ENCODE peak calls at places on chromosomes 2 and 18, in six cellular contexts. X is GM12892, P is NB4, N is body of pancreas, O is GM12878, H is H54. T is an unnamed sample.

GRCh38 chr18:55489034-55489741 is 98.8 kb downstream of the TCF4 start:
- DNase-seq in O (no peak), N (no peak), X (no peak), H (no peak), P (no peak), T (no peak)

GRCh38 chr18:36899289-36899688 is 70.4 kb downstream of the KIAA1328 start:
- DNase-seq in P (peak), H (no peak), X (no peak), N (no peak), O (no peak), T (no peak)

GRCh38 chr2:71619230-71619741 is 165.9 kb downstream of the DYSF start:
- DNase-seq in N (peak), P (no peak), H (no peak), O (no peak), X (no peak), T (peak)

GRCh38 chr18:6401687-6402086 is 13.0 kb downstream of the L3MBTL4 start:
- DNase-seq in H (no peak), O (no peak), P (peak), X (no peak), N (no peak), T (peak)

GRCh38 chr2:241849616-241850543 is 8.8 kb downstream of the PDCD1 start:
- DNase-seq in X (peak), O (no peak), H (no peak), N (no peak), P (no peak), T (peak)

GRCh38 chr2:152200562-152201465 is 25.3 kb upstream of the STAM2 start:
- DNase-seq in P (peak), X (no peak), H (peak), N (peak), O (no peak), T (peak)

GRCh38 chr18:7038330-7038846 is 79.2 kb downstream of the LAMA1 start:
- DNase-seq in X (no peak), N (peak), H (peak), P (peak), O (no peak), T (peak)

GRCh38 chr2:98634406-98635092 is 26.2 kb downstream of the UNC50 start:
- DNase-seq in P (peak), X (no peak), H (no peak), N (no peak), O (no peak), T (peak)

GRCh38 chr18:6598657-6599056 is 130.9 kb upstream of the ARHGAP28 start:
- DNase-seq in H (no peak), N (no peak), O (no peak), X (no peak), P (no peak), T (no peak)

GRCh38 chr2:240170354-240170735 is 29.9 kb upstream of the OTOS start:
- DNase-seq in P (no peak), N (no peak), O (no peak), X (no peak), H (no peak), T (no peak)

GRCh38 chr2:229634574-229635185 is 79.7 kb downstream of the DNER start:
- DNase-seq in H (no peak), N (no peak), X (no peak), O (no peak), P (no peak), T (no peak)

DNA sequence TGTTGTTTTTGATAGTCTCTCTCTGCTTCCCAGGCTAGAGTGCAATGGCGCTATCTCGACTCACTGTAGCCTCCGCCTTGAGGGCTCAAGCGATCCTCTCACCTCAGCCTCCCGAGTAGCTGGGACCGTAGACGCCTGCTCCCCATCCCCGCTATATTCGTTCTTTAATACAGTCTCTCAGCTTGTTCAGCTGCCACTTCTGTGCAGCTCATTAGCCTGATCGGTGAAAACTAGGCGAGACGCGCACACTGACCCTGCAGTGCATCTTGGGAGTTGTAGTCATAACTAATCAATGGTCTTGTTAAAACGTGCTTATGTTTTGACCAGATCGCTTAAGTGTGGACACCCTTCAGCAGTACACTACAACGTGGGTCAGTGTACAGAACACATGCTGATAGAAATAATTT is 1.2 kb upstream of the PPP4R3B start:
- DNase-seq in H (no peak), N (peak), P (peak), X (peak), O (no peak), T (peak)
- TF ChIP-seq POLR2A in H (no peak), N (no peak), P (peak), X (no peak), O (peak), T (no peak)

GRCh38 chr2:179031731-179032408 is 18.1 kb downstream of the CCDC141 start:
- DNase-seq in X (no peak), N (no peak), H (no peak), O (peak), P (no peak), T (no peak)
- TF ChIP-seq POLR2A in X (peak), N (no peak), H (no peak), O (no peak), P (no peak), T (no peak)

GRCh38 chr2:85539361-85540130 is 578 bp downstream of the MAT2A start:
- DNase-seq in O (peak), H (no peak), X (peak), P (peak), N (peak), T (peak)
- TF ChIP-seq POLR2A in O (peak), H (peak), X (no peak), P (no peak), N (no peak), T (no peak)

GRCh38 chr2:85541753-85542457 is 2.9 kb downstream of the MAT2A start:
- DNase-seq in P (no peak), O (no peak), N (peak), X (no peak), H (no peak), T (no peak)
- TF ChIP-seq POLR2A in P (peak), O (no peak), N (no peak), X (peak), H (no peak), T (no peak)

GRCh38 chr2:111148925-111149324 is 28.2 kb downstream of the BCL2L11 start:
- DNase-seq in O (no peak), X (no peak), H (no peak), N (no peak), P (no peak), T (no peak)
- TF ChIP-seq POLR2A in O (no peak), X (no peak), H (no peak), N (no peak), P (no peak), T (no peak)

T was measured in testis.